ENCODE peak calls at places on chromosome 5, in five cellular contexts. One of them, this sample, is unnamed.

GRCh38 chr5:82421119-82421518 is 143.0 kb upstream of the RPS23 start:
- DNase-seq in GM20000: no peak
- DNase-seq in iris pigment epithelial cell: peak
- DNase-seq in MCF 10A: peak
- DNase-seq in endothelial cell: no peak
- DNase-seq in this sample: no peak

GRCh38 chr5:55226934-55227737 is at the start of gene MCIDAS:
- DNase-seq in GM20000: peak
- DNase-seq in iris pigment epithelial cell: no peak
- DNase-seq in MCF 10A: peak
- DNase-seq in endothelial cell: peak
- DNase-seq in this sample: no peak

GRCh38 chr5:135140805-135141204 is 106.8 kb upstream of the PITX1 start:
- DNase-seq in GM20000: no peak
- DNase-seq in iris pigment epithelial cell: peak
- DNase-seq in MCF 10A: peak
- DNase-seq in endothelial cell: no peak
- DNase-seq in this sample: no peak

GRCh38 chr5:127281609-127282008 is 9.0 kb upstream of the MEGF10 start:
- DNase-seq in GM20000: no peak
- DNase-seq in iris pigment epithelial cell: no peak
- DNase-seq in MCF 10A: no peak
- DNase-seq in endothelial cell: no peak
- DNase-seq in this sample: no peak

GRCh38 chr5:168106008-168106761 is 185.3 kb upstream of the WWC1 start:
- DNase-seq in GM20000: no peak
- DNase-seq in iris pigment epithelial cell: peak
- DNase-seq in MCF 10A: no peak
- DNase-seq in endothelial cell: no peak
- DNase-seq in this sample: no peak

GRCh38 chr5:54390015-54390414 is 65.5 kb upstream of the HSPB3 start:
- DNase-seq in GM20000: no peak
- DNase-seq in iris pigment epithelial cell: peak
- DNase-seq in MCF 10A: peak
- DNase-seq in endothelial cell: no peak
- DNase-seq in this sample: no peak

GRCh38 chr5:77972545-77973252 is 196.6 kb upstream of the TBCA start:
- DNase-seq in GM20000: peak
- DNase-seq in iris pigment epithelial cell: no peak
- DNase-seq in MCF 10A: no peak
- DNase-seq in endothelial cell: peak
- DNase-seq in this sample: no peak

GRCh38 chr5:69035665-69036064 is 58.1 kb upstream of the SLC30A5 start:
- DNase-seq in GM20000: no peak
- DNase-seq in iris pigment epithelial cell: no peak
- DNase-seq in MCF 10A: peak
- DNase-seq in endothelial cell: no peak
- DNase-seq in this sample: no peak

GRCh38 chr5:14444988-14445387 is 136.6 kb upstream of the OTULINL start:
- DNase-seq in GM20000: no peak
- DNase-seq in iris pigment epithelial cell: peak
- DNase-seq in MCF 10A: no peak
- DNase-seq in endothelial cell: no peak
- DNase-seq in this sample: no peak

This sample was measured in iPS DF 6.9.